ENCODE peak calls at places on chromosomes 7 and 10, in nine cellular contexts. One of them, this sample, is unnamed. For H4K20me1, the result is how much of the 10 kb centered on the place peaks cover.

GRCh38 chr7:104627516-104627915 is 299.1 kb downstream of the LHFPL3 start:
- DNase-seq in MM.1S: peak
- DNase-seq in PC-9: no peak
- DNase-seq in GM23338: peak
- DNase-seq in fibroblast of lung: peak
- DNase-seq in Karpas-422: peak
- DNase-seq in K562: no peak
- DNase-seq in DND-41: peak
- DNase-seq in hepatocyte: peak
- DNase-seq in this sample: peak

GRCh38 chr7:47452295-47452694 is 129.6 kb downstream of the TNS3 start:
- DNase-seq in MM.1S: no peak
- DNase-seq in PC-9: no peak
- DNase-seq in GM23338: no peak
- DNase-seq in fibroblast of lung: no peak
- DNase-seq in Karpas-422: no peak
- DNase-seq in K562: no peak
- DNase-seq in DND-41: no peak
- DNase-seq in hepatocyte: no peak
- DNase-seq in this sample: no peak

GRCh38 chr10:43735907-43736306 is 87.2 kb upstream of the ZNF32 start:
- DNase-seq in MM.1S: no peak
- DNase-seq in PC-9: no peak
- DNase-seq in GM23338: no peak
- DNase-seq in fibroblast of lung: peak
- DNase-seq in Karpas-422: no peak
- DNase-seq in K562: no peak
- DNase-seq in DND-41: no peak
- DNase-seq in hepatocyte: no peak
- DNase-seq in this sample: no peak

GRCh38 chr10:78944658-78945333 is 124.0 kb upstream of the ZMIZ1 start:
- DNase-seq in MM.1S: no peak
- DNase-seq in PC-9: peak
- DNase-seq in GM23338: no peak
- DNase-seq in fibroblast of lung: peak
- DNase-seq in Karpas-422: no peak
- DNase-seq in K562: no peak
- DNase-seq in DND-41: no peak
- DNase-seq in hepatocyte: peak
- DNase-seq in this sample: no peak

GRCh38 chr10:11822031-11822756 is 962 bp upstream of the PROSER2 start:
- DNase-seq in MM.1S: no peak
- DNase-seq in PC-9: no peak
- DNase-seq in GM23338: no peak
- DNase-seq in fibroblast of lung: no peak
- DNase-seq in Karpas-422: no peak
- DNase-seq in K562: no peak
- DNase-seq in DND-41: no peak
- DNase-seq in hepatocyte: no peak
- DNase-seq in this sample: no peak

GRCh38 chr7:104395162-104395561 is 66.8 kb downstream of the LHFPL3 start:
- DNase-seq in MM.1S: no peak
- DNase-seq in PC-9: no peak
- DNase-seq in GM23338: no peak
- DNase-seq in fibroblast of lung: no peak
- DNase-seq in Karpas-422: no peak
- DNase-seq in K562: no peak
- DNase-seq in DND-41: no peak
- DNase-seq in hepatocyte: no peak
- DNase-seq in this sample: no peak

GRCh38 chr10:88851706-88852105 is at the start of gene ANKRD22:
- DNase-seq in MM.1S: no peak
- DNase-seq in PC-9: peak
- DNase-seq in GM23338: peak
- DNase-seq in fibroblast of lung: peak
- DNase-seq in Karpas-422: no peak
- DNase-seq in K562: no peak
- DNase-seq in DND-41: no peak
- DNase-seq in hepatocyte: peak
- DNase-seq in this sample: no peak

GRCh38 chr7:5234852-5235831 is 45.1 kb downstream of the WIPI2 start:
- DNase-seq in MM.1S: peak
- DNase-seq in PC-9: peak
- DNase-seq in GM23338: no peak
- DNase-seq in fibroblast of lung: peak
- DNase-seq in Karpas-422: peak
- DNase-seq in K562: no peak
- DNase-seq in DND-41: no peak
- DNase-seq in hepatocyte: peak
- DNase-seq in this sample: peak

GRCh38 chr7:127776776-127777390 is 124.9 kb downstream of the SND1 start:
- DNase-seq in MM.1S: no peak
- DNase-seq in PC-9: no peak
- DNase-seq in GM23338: no peak
- DNase-seq in fibroblast of lung: peak
- DNase-seq in Karpas-422: no peak
- DNase-seq in K562: no peak
- DNase-seq in DND-41: no peak
- DNase-seq in hepatocyte: no peak
- DNase-seq in this sample: no peak

GRCh38 chr10:96587255-96588059 is 645 bp upstream of the TM9SF3 start:
- DNase-seq in MM.1S: peak
- DNase-seq in PC-9: peak
- DNase-seq in GM23338: peak
- DNase-seq in fibroblast of lung: peak
- DNase-seq in Karpas-422: peak
- DNase-seq in K562: no peak
- DNase-seq in DND-41: no peak
- DNase-seq in hepatocyte: no peak
- DNase-seq in this sample: peak

GRCh38 chr7:45103958-45104843 is 7.3 kb downstream of the TBRG4 start:
- DNase-seq in MM.1S: no peak
- DNase-seq in PC-9: no peak
- DNase-seq in GM23338: no peak
- DNase-seq in fibroblast of lung: no peak
- DNase-seq in Karpas-422: no peak
- DNase-seq in K562: no peak
- DNase-seq in DND-41: no peak
- DNase-seq in hepatocyte: no peak
- DNase-seq in this sample: no peak
- H4K20me1 ChIP-seq in MM.1S: under half
- H4K20me1 ChIP-seq in PC-9: half or more
- H4K20me1 ChIP-seq in GM23338: half or more
- H4K20me1 ChIP-seq in fibroblast of lung: under half
- H4K20me1 ChIP-seq in Karpas-422: under half
- H4K20me1 ChIP-seq in K562: half or more
- H4K20me1 ChIP-seq in DND-41: half or more
- H4K20me1 ChIP-seq in hepatocyte: under half
- H4K20me1 ChIP-seq in this sample: under half

GRCh38 chr7:108137993-108138392 is 7.8 kb upstream of the LAMB4 start:
- DNase-seq in MM.1S: no peak
- DNase-seq in PC-9: no peak
- DNase-seq in GM23338: no peak
- DNase-seq in fibroblast of lung: no peak
- DNase-seq in Karpas-422: no peak
- DNase-seq in K562: no peak
- DNase-seq in DND-41: no peak
- DNase-seq in hepatocyte: no peak
- DNase-seq in this sample: no peak

GRCh38 chr7:108137040-108137439 is 6.9 kb upstream of the LAMB4 start:
- DNase-seq in MM.1S: no peak
- DNase-seq in PC-9: no peak
- DNase-seq in GM23338: no peak
- DNase-seq in fibroblast of lung: no peak
- DNase-seq in Karpas-422: no peak
- DNase-seq in K562: no peak
- DNase-seq in DND-41: no peak
- DNase-seq in hepatocyte: no peak
- DNase-seq in this sample: no peak

GRCh38 chr7:108136191-108136581 is 6.0 kb upstream of the LAMB4 start:
- DNase-seq in MM.1S: no peak
- DNase-seq in PC-9: no peak
- DNase-seq in GM23338: no peak
- DNase-seq in fibroblast of lung: peak
- DNase-seq in Karpas-422: no peak
- DNase-seq in K562: no peak
- DNase-seq in DND-41: no peak
- DNase-seq in hepatocyte: no peak
- DNase-seq in this sample: no peak

GRCh38 chr7:108134486-108134885 is 4.3 kb upstream of the LAMB4 start:
- DNase-seq in MM.1S: no peak
- DNase-seq in PC-9: no peak
- DNase-seq in GM23338: no peak
- DNase-seq in fibroblast of lung: no peak
- DNase-seq in Karpas-422: no peak
- DNase-seq in K562: no peak
- DNase-seq in DND-41: no peak
- DNase-seq in hepatocyte: no peak
- DNase-seq in this sample: no peak

GRCh38 chr7:108135446-108136190 is 5.5 kb upstream of the LAMB4 start:
- DNase-seq in MM.1S: peak
- DNase-seq in PC-9: no peak
- DNase-seq in GM23338: no peak
- DNase-seq in fibroblast of lung: no peak
- DNase-seq in Karpas-422: peak
- DNase-seq in K562: no peak
- DNase-seq in DND-41: no peak
- DNase-seq in hepatocyte: no peak
- DNase-seq in this sample: peak
- H3K4me3 ChIP-seq in MM.1S: no peak
- H3K4me3 ChIP-seq in PC-9: no peak
- H3K4me3 ChIP-seq in GM23338: no peak
- H3K4me3 ChIP-seq in fibroblast of lung: no peak
- H3K4me3 ChIP-seq in Karpas-422: no peak
- H3K4me3 ChIP-seq in K562: no peak
- H3K4me3 ChIP-seq in DND-41: no peak
- H3K4me3 ChIP-seq in hepatocyte: no peak
- H3K4me3 ChIP-seq in this sample: no peak

GRCh38 chr10:131280101-131280500 is 31.4 kb downstream of the TCERG1L start:
- DNase-seq in MM.1S: no peak
- DNase-seq in PC-9: no peak
- DNase-seq in GM23338: no peak
- DNase-seq in fibroblast of lung: no peak
- DNase-seq in Karpas-422: no peak
- DNase-seq in K562: no peak
- DNase-seq in DND-41: no peak
- DNase-seq in hepatocyte: no peak
- DNase-seq in this sample: no peak

GRCh38 chr10:131277278-131277677 is 34.2 kb downstream of the TCERG1L start:
- DNase-seq in MM.1S: no peak
- DNase-seq in PC-9: no peak
- DNase-seq in GM23338: no peak
- DNase-seq in fibroblast of lung: no peak
- DNase-seq in Karpas-422: no peak
- DNase-seq in K562: no peak
- DNase-seq in DND-41: no peak
- DNase-seq in hepatocyte: no peak
- DNase-seq in this sample: no peak

GRCh38 chr10:131275691-131276090 is 35.8 kb downstream of the TCERG1L start:
- DNase-seq in MM.1S: no peak
- DNase-seq in PC-9: no peak
- DNase-seq in GM23338: no peak
- DNase-seq in fibroblast of lung: no peak
- DNase-seq in Karpas-422: no peak
- DNase-seq in K562: no peak
- DNase-seq in DND-41: no peak
- DNase-seq in hepatocyte: no peak
- DNase-seq in this sample: no peak

GRCh38 chr10:131279516-131279915 is 32.0 kb downstream of the TCERG1L start:
- DNase-seq in MM.1S: no peak
- DNase-seq in PC-9: no peak
- DNase-seq in GM23338: no peak
- DNase-seq in fibroblast of lung: no peak
- DNase-seq in Karpas-422: no peak
- DNase-seq in K562: no peak
- DNase-seq in DND-41: no peak
- DNase-seq in hepatocyte: no peak
- DNase-seq in this sample: no peak

GRCh38 chr10:131277969-131278368 is 33.6 kb downstream of the TCERG1L start:
- DNase-seq in MM.1S: no peak
- DNase-seq in PC-9: no peak
- DNase-seq in GM23338: no peak
- DNase-seq in fibroblast of lung: no peak
- DNase-seq in Karpas-422: no peak
- DNase-seq in K562: no peak
- DNase-seq in DND-41: no peak
- DNase-seq in hepatocyte: no peak
- DNase-seq in this sample: no peak
- H4K20me1 ChIP-seq in MM.1S: under half
- H4K20me1 ChIP-seq in PC-9: under half
- H4K20me1 ChIP-seq in GM23338: under half
- H4K20me1 ChIP-seq in fibroblast of lung: under half
- H4K20me1 ChIP-seq in Karpas-422: under half
- H4K20me1 ChIP-seq in K562: under half
- H4K20me1 ChIP-seq in DND-41: under half
- H4K20me1 ChIP-seq in hepatocyte: under half
- H4K20me1 ChIP-seq in this sample: under half

GRCh38 chr10:15232279-15232678 is 63.8 kb upstream of the NMT2 start:
- DNase-seq in MM.1S: no peak
- DNase-seq in PC-9: no peak
- DNase-seq in GM23338: no peak
- DNase-seq in fibroblast of lung: no peak
- DNase-seq in Karpas-422: no peak
- DNase-seq in K562: no peak
- DNase-seq in DND-41: no peak
- DNase-seq in hepatocyte: no peak
- DNase-seq in this sample: no peak

GRCh38 chr10:15228426-15228825 is 59.9 kb upstream of the NMT2 start:
- DNase-seq in MM.1S: no peak
- DNase-seq in PC-9: no peak
- DNase-seq in GM23338: no peak
- DNase-seq in fibroblast of lung: no peak
- DNase-seq in Karpas-422: no peak
- DNase-seq in K562: no peak
- DNase-seq in DND-41: no peak
- DNase-seq in hepatocyte: no peak
- DNase-seq in this sample: no peak

GRCh38 chr10:15231403-15231802 is 62.9 kb upstream of the NMT2 start:
- DNase-seq in MM.1S: no peak
- DNase-seq in PC-9: no peak
- DNase-seq in GM23338: no peak
- DNase-seq in fibroblast of lung: no peak
- DNase-seq in Karpas-422: no peak
- DNase-seq in K562: no peak
- DNase-seq in DND-41: no peak
- DNase-seq in hepatocyte: no peak
- DNase-seq in this sample: no peak

GRCh38 chr10:15229268-15229667 is 60.8 kb upstream of the NMT2 start:
- DNase-seq in MM.1S: no peak
- DNase-seq in PC-9: no peak
- DNase-seq in GM23338: no peak
- DNase-seq in fibroblast of lung: no peak
- DNase-seq in Karpas-422: no peak
- DNase-seq in K562: no peak
- DNase-seq in DND-41: no peak
- DNase-seq in hepatocyte: no peak
- DNase-seq in this sample: no peak

DNA sequence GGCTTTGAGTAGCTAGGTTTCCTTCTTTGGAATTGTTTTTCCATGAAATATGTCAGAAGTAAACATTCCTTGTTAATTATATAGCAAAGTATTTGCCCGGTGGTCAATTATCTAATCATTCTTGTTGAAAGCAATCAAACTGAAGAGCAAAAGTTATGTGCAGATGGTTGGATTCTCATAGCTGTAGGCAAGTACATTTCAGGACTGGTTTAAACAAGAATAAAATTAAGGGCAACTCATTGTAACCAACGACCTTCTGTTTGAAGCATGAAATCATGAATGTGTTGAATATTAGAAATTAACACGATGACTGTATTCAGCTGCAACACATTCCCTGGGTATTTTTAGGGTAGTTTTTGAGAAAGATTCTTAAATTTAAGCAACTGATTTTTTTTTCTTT is 61.8 kb upstream of the NMT2 start:
- DNase-seq in MM.1S: no peak
- DNase-seq in PC-9: no peak
- DNase-seq in GM23338: no peak
- DNase-seq in fibroblast of lung: no peak
- DNase-seq in Karpas-422: no peak
- DNase-seq in K562: no peak
- DNase-seq in DND-41: no peak
- DNase-seq in hepatocyte: no peak
- DNase-seq in this sample: no peak
- H3K4me3 ChIP-seq in MM.1S: no peak
- H3K4me3 ChIP-seq in PC-9: no peak
- H3K4me3 ChIP-seq in GM23338: no peak
- H3K4me3 ChIP-seq in fibroblast of lung: no peak
- H3K4me3 ChIP-seq in Karpas-422: no peak
- H3K4me3 ChIP-seq in K562: no peak
- H3K4me3 ChIP-seq in DND-41: no peak
- H3K4me3 ChIP-seq in hepatocyte: no peak
- H3K4me3 ChIP-seq in this sample: no peak